ENCODE peak calls at places on chromosomes 11 and 22, in six cellular contexts. L, G, R, C, Q and T are unnamed samples.

GRCh38 chr22:22619765-22620414 is 24.5 kb upstream of the GGTLC2 start:
- DNase-seq in C (no peak), G (no peak), R (no peak), L (no peak), Q (no peak), T (no peak)

GRCh38 chr11:15507592-15507991 is 392.9 kb downstream of the INSC start:
- DNase-seq in G (no peak), R (no peak), C (no peak), L (no peak), Q (no peak), T (no peak)

GRCh38 chr11:72525466-72525865 is 91.1 kb upstream of the CLPB start:
- DNase-seq in Q (no peak), C (no peak), R (no peak), G (no peak), L (no peak), T (no peak)

GRCh38 chr11:11948242-11948947 is 60.0 kb downstream of the DKK3 start:
- DNase-seq in L (no peak), G (no peak), R (no peak), Q (no peak), C (no peak), T (no peak)

GRCh38 chr11:113547739-113548138 is 72.5 kb upstream of the DRD2 start:
- DNase-seq in Q (no peak), C (no peak), R (no peak), L (no peak), G (no peak), T (no peak)

GRCh38 chr11:57798905-57799559 is 37.4 kb downstream of the CTNND1 start:
- DNase-seq in R (no peak), G (no peak), L (no peak), Q (no peak), C (no peak), T (no peak)

GRCh38 chr22:35539910-35540599 is 576 bp upstream of the RASD2 start:
- DNase-seq in R (peak; percentile 31), L (peak; percentile 46), Q (peak; percentile 51), G (peak; percentile 63), C (peak; percentile 50), T (peak; percentile 56)

GRCh38 chr11:2328040-2328439 is 26.2 kb downstream of the TSPAN32 start:
- DNase-seq in G (no peak), Q (no peak), L (no peak), C (no peak), R (no peak), T (no peak)

GRCh38 chr11:74257934-74258553 is 53.4 kb downstream of the P4HA3 start:
- DNase-seq in R (no peak), L (no peak), Q (no peak), G (no peak), C (peak; percentile 55), T (no peak)

GRCh38 chr11:93784935-93785360 is 866 bp downstream of the MED17 start:
- DNase-seq in L (no peak), Q (no peak), R (no peak), G (no peak), C (no peak), T (no peak)

GRCh38 chr11:118223992-118224391 is 819 bp downstream of the JAML start:
- DNase-seq in R (no peak), G (peak; percentile 33), Q (no peak), L (no peak), C (no peak), T (no peak)

GRCh38 chr22:42544686-42545085 is 9.1 kb upstream of the SERHL2 start:
- DNase-seq in R (no peak), G (no peak), Q (no peak), C (no peak), L (no peak), T (no peak)

GRCh38 chr11:58318532-58318931 is 40.3 kb downstream of the OR5B17 start:
- DNase-seq in L (no peak), G (no peak), Q (no peak), R (no peak), C (no peak), T (no peak)

GRCh38 chr22:29231971-29232959 is 26.6 kb downstream of the EMID1 start:
- DNase-seq in L (no peak), C (no peak), G (no peak), R (no peak), Q (no peak), T (no peak)

GRCh38 chr11:6737872-6738466 is 33.8 kb downstream of the OR2AG2 start:
- DNase-seq in C (no peak), R (peak; percentile 45), G (peak; percentile 67), L (no peak), Q (peak; percentile 57), T (no peak)

GRCh38 chr11:61872935-61873565 is 18.3 kb downstream of the FADS3 start:
- DNase-seq in R (no peak), C (no peak), G (no peak), L (no peak), Q (no peak), T (no peak)

GRCh38 chr22:36233796-36234195 is 5.5 kb downstream of the APOL2 start:
- DNase-seq in L (no peak), C (no peak), R (no peak), Q (no peak), G (no peak), T (no peak)

GRCh38 chr22:49585695-49586243 is 241.9 kb downstream of the BRD1 start:
- DNase-seq in C (no peak), Q (no peak), L (no peak), G (no peak), R (no peak), T (no peak)

GRCh38 chr11:34261095-34261494 is 96.7 kb downstream of the ABTB2 start:
- DNase-seq in C (no peak), L (no peak), Q (no peak), G (no peak), R (no peak), T (no peak)

GRCh38 chr22:43476341-43476740 is 64.5 kb downstream of the MPPED1 start:
- DNase-seq in R (no peak), C (no peak), G (no peak), L (no peak), Q (no peak), T (no peak)

GRCh38 chr22:34688825-34689224 is 377.1 kb upstream of the ISX start:
- DNase-seq in G (no peak), C (no peak), L (no peak), R (no peak), Q (no peak), T (no peak)

GRCh38 chr22:41919357-41920224 is 4.7 kb upstream of the SHISA8 start:
- DNase-seq in G (no peak), Q (peak; percentile 35), C (peak; percentile 70), R (no peak), L (peak; percentile 30), T (no peak)

GRCh38 chr11:116044520-116044919 is 540.3 kb upstream of the CADM1 start:
- DNase-seq in C (no peak), L (no peak), R (no peak), G (no peak), Q (no peak), T (no peak)

GRCh38 chr22:23306438-23306921 is 126.2 kb downstream of the BCR start:
- DNase-seq in C (no peak), R (no peak), L (no peak), Q (no peak), G (no peak), T (no peak)

GRCh38 chr11:66186470-66186869 is 82.0 kb upstream of the RAB1B start:
- DNase-seq in Q (no peak), G (no peak), R (no peak), L (no peak), C (no peak), T (no peak)

GRCh38 chr22:37162221-37163095 is 12.7 kb upstream of the IL2RB start:
- DNase-seq in R (no peak), Q (no peak), C (no peak), L (no peak), G (peak; percentile 82), T (no peak)

GRCh38 chr22:38987171-38987895 is 5.2 kb downstream of the APOBEC3B start:
- DNase-seq in C (no peak), R (no peak), Q (no peak), G (no peak), L (no peak), T (no peak)

GRCh38 chr11:35598254-35599125 is 19.8 kb upstream of the FJX1 start:
- DNase-seq in C (no peak), Q (no peak), R (no peak), G (no peak), L (no peak), T (no peak)

GRCh38 chr11:34984514-34984913 is 68.1 kb downstream of the PDHX start:
- DNase-seq in Q (no peak), R (no peak), C (no peak), G (no peak), L (no peak), T (no peak)

GRCh38 chr11:36008576-36008975 is 64.7 kb downstream of the LDLRAD3 start:
- DNase-seq in R (no peak), Q (no peak), C (no peak), G (no peak), L (no peak), T (no peak)